ENCODE peak calls at places on chromosomes 3 and 15, in seven cellular contexts. F, J, S, M, U, C and A are unnamed samples.

GRCh38 chr15:94968133-94968532 is 736.8 kb downstream of the MCTP2 start:
- DNase-seq in F (no peak), J (no peak), S (peak), M (no peak), U (no peak), C (no peak), A (no peak)

GRCh38 chr15:43889072-43889471 is 62.3 kb downstream of the WDR76 start:
- DNase-seq in F (no peak), J (no peak), S (no peak), M (no peak), U (no peak), C (no peak), A (no peak)

GRCh38 chr15:52208306-52208946 is 17.2 kb upstream of the GNB5 start:
- DNase-seq in F (no peak), J (peak), S (peak), M (peak), U (peak), C (peak), A (peak)

GRCh38 chr3:32136703-32137102 is 30.3 kb downstream of the GPD1L start:
- DNase-seq in F (no peak), J (no peak), S (no peak), M (no peak), U (no peak), C (no peak), A (no peak)

GRCh38 chr3:105714459-105714858 is 154.4 kb downstream of the CBLB start:
- DNase-seq in F (no peak), J (no peak), S (no peak), M (no peak), U (no peak), C (no peak), A (no peak)

GRCh38 chr3:46380471-46381215 is 9.9 kb downstream of the CCR5 start:
- DNase-seq in F (no peak), J (no peak), S (no peak), M (no peak), U (no peak), C (peak), A (peak)

GRCh38 chr3:26437678-26438077 is 184.9 kb upstream of the LRRC3B start:
- DNase-seq in F (no peak), J (no peak), S (peak), M (no peak), U (no peak), C (peak), A (no peak)

GRCh38 chr3:104941785-104942184 is 424.9 kb upstream of the ALCAM start:
- DNase-seq in F (no peak), J (no peak), S (no peak), M (no peak), U (no peak), C (no peak), A (no peak)

GRCh38 chr15:54604963-54605362 is 591.8 kb downstream of the RSL24D1 start:
- DNase-seq in F (no peak), J (no peak), S (no peak), M (no peak), U (no peak), C (no peak), A (no peak)

GRCh38 chr3:55376753-55377347 is 110.3 kb downstream of the WNT5A start:
- DNase-seq in F (no peak), J (no peak), S (no peak), M (no peak), U (no peak), C (no peak), A (no peak)

GRCh38 chr3:8444883-8445282 is 56.7 kb upstream of the LMCD1 start:
- DNase-seq in F (no peak), J (no peak), S (no peak), M (no peak), U (no peak), C (no peak), A (no peak)

GRCh38 chr15:71685420-71685993 is 124.8 kb upstream of the NR2E3 start:
- DNase-seq in F (no peak), J (no peak), S (no peak), M (peak), U (no peak), C (no peak), A (no peak)

GRCh38 chr15:52348056-52348745 is 52.6 kb upstream of the MYO5C start:
- DNase-seq in F (no peak), J (no peak), S (peak), M (no peak), U (no peak), C (no peak), A (no peak)

GRCh38 chr3:11156026-11156410 is 1.7 kb downstream of the HRH1 start:
- DNase-seq in F (no peak), J (no peak), S (no peak), M (no peak), U (no peak), C (no peak), A (no peak)

GRCh38 chr3:105691633-105692032 is 177.2 kb downstream of the CBLB start:
- DNase-seq in F (no peak), J (no peak), S (peak), M (no peak), U (no peak), C (no peak), A (no peak)

GRCh38 chr3:31116651-31117050 is 222.2 kb upstream of the GADL1 start:
- DNase-seq in F (no peak), J (no peak), S (peak), M (no peak), U (no peak), C (no peak), A (no peak)

GRCh38 chr3:141331370-141332318 is 36.7 kb upstream of the ZBTB38 start:
- DNase-seq in F (no peak), J (no peak), S (peak), M (no peak), U (peak), C (peak), A (no peak)

GRCh38 chr3:64645236-64645635 is 42.6 kb downstream of the ADAMTS9 start:
- DNase-seq in F (no peak), J (no peak), S (peak), M (no peak), U (no peak), C (peak), A (no peak)

GRCh38 chr3:185786956-185787877 is 37.6 kb downstream of the IGF2BP2 start:
- DNase-seq in F (no peak), J (no peak), S (no peak), M (no peak), U (no peak), C (no peak), A (no peak)

GRCh38 chr3:159762238-159762637 is 226.4 kb upstream of the IL12A start:
- DNase-seq in F (no peak), J (no peak), S (no peak), M (no peak), U (no peak), C (no peak), A (no peak)

GRCh38 chr3:179744667-179745066 is 91.8 kb downstream of the USP13 start:
- DNase-seq in F (no peak), J (no peak), S (no peak), M (no peak), U (no peak), C (no peak), A (no peak)

GRCh38 chr3:142117052-142117451 is 32.3 kb downstream of the TFDP2 start:
- DNase-seq in F (no peak), J (no peak), S (peak), M (peak), U (no peak), C (no peak), A (peak)

GRCh38 chr15:101017041-101017754 is 98.0 kb downstream of the LRRK1 start:
- DNase-seq in F (no peak), J (no peak), S (no peak), M (no peak), U (peak), C (no peak), A (no peak)

GRCh38 chr3:123758081-123758564 is 126.0 kb downstream of the MYLK start:
- DNase-seq in F (no peak), J (no peak), S (no peak), M (peak), U (peak), C (peak), A (no peak)

GRCh38 chr15:35958936-35959335 is 413.0 kb upstream of the DPH6 start:
- DNase-seq in F (no peak), J (no peak), S (peak), M (no peak), U (no peak), C (no peak), A (no peak)

GRCh38 chr15:89376441-89376840 is 41.8 kb upstream of the POLG start:
- DNase-seq in F (no peak), J (no peak), S (no peak), M (no peak), U (no peak), C (no peak), A (no peak)

GRCh38 chr3:129439381-129439816 is 349 bp downstream of the MBD4 start:
- DNase-seq in F (peak), J (peak), S (no peak), M (peak), U (peak), C (no peak), A (peak)

GRCh38 chr3:8980756-8981257 is 17.5 kb upstream of the RAD18 start:
- DNase-seq in F (peak), J (no peak), S (no peak), M (no peak), U (no peak), C (no peak), A (no peak)

GRCh38 chr3:196631655-196632032 is 7.8 kb upstream of the NRROS start:
- DNase-seq in F (no peak), J (no peak), S (no peak), M (no peak), U (no peak), C (no peak), A (peak)

GRCh38 chr3:55329849-55330248 is 157.3 kb downstream of the WNT5A start:
- DNase-seq in F (no peak), J (no peak), S (peak), M (no peak), U (no peak), C (peak), A (no peak)

GRCh38 chr3:129462365-129462968 is 22.4 kb downstream of the IFT122 start:
- DNase-seq in F (no peak), J (peak), S (no peak), M (no peak), U (no peak), C (no peak), A (no peak)

GRCh38 chr3:40128169-40128568 is 181.3 kb upstream of the EIF1B start:
- DNase-seq in F (no peak), J (no peak), S (no peak), M (no peak), U (peak), C (no peak), A (no peak)
- H3K4me3 ChIP-seq in F (no peak), J (no peak), S (no peak), M (no peak), U (no peak), C (no peak), A (no peak)

DNA sequence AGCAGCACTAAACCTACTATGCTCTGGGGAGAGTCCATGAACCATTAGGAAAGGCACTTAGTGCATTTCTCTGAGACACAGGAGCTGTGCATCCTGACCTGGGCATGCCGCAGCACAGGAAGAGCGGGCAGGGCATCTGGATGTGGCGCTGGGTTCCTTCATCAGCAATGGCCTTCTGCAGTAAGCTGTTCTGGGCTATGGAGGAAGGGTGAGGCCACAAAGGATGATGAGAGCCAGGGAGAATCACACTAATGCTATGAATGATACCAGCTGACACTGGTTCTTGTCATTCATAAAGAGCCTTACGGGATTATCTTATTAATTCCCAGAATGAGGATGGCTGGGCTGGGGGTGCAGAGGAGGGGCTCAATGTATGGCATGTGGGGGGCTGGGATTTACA is 12.7 kb upstream of the SCN10A start:
- DNase-seq in F (no peak), J (no peak), S (no peak), M (no peak), U (no peak), C (no peak), A (no peak)
- H3K4me3 ChIP-seq in F (no peak), J (no peak), S (no peak), M (no peak), U (no peak), C (no peak), A (no peak)

GRCh38 chr15:84658788-84659411 is 901 bp upstream of the NMB start:
- DNase-seq in F (no peak), J (no peak), S (no peak), M (no peak), U (no peak), C (no peak), A (no peak)
- H3K4me3 ChIP-seq in F (peak), J (peak), S (peak), M (peak), U (peak), C (no peak), A (peak)

DNA sequence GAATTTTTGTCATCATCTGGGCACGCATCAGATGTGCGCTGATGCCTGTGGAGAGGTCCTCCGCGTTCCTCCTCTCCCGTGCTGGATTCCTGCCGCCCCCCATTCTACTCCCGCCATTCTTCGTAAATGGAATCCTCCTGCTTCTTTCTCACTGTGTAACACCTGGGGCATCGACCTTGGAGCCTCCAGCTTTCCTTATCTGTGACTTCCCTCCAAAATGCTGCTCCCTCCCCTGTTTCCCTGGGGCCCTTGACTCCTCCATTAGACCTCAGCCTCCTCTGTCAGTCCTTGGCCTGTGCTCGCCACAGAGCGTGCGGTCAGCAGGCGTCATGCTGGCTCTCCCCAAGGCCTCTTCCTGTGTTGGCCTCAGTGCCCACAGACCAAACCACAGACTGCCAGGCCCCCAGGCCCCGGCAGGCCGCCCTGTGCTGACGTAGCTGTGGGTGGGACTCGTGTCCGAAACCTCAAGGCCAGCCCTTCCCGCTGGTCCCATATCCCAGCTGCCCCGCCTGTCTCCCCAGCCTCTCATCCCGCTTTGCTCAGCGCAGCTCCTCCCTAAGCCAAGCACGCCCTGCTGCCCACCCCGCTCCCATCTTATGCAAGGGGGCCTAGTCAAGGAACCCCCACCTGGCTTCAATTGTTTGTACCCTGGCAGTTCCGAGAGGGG is 17.7 kb downstream of the TNFAIP8L3 start:
- DNase-seq in F (peak), J (peak), S (peak), M (no peak), U (peak), C (peak), A (peak)
- H3K4me3 ChIP-seq in F (peak), J (peak), S (no peak), M (no peak), U (peak), C (no peak), A (peak)

GRCh38 chr3:122559906-122560305 is 4.2 kb downstream of the PARP9 start:
- DNase-seq in F (no peak), J (no peak), S (no peak), M (no peak), U (no peak), C (no peak), A (no peak)

GRCh38 chr3:122562923-122563716 is 980 bp downstream of the PARP9 start:
- DNase-seq in F (no peak), J (no peak), S (no peak), M (no peak), U (no peak), C (peak), A (no peak)

GRCh38 chr3:122560680-122561079 is 3.4 kb downstream of the PARP9 start:
- DNase-seq in F (no peak), J (no peak), S (peak), M (peak), U (peak), C (peak), A (peak)

GRCh38 chr3:122564155-122564912 is at the start of the genes DTX3L and PARP9:
- DNase-seq in F (peak), J (peak), S (peak), M (peak), U (peak), C (peak), A (peak)

DNA sequence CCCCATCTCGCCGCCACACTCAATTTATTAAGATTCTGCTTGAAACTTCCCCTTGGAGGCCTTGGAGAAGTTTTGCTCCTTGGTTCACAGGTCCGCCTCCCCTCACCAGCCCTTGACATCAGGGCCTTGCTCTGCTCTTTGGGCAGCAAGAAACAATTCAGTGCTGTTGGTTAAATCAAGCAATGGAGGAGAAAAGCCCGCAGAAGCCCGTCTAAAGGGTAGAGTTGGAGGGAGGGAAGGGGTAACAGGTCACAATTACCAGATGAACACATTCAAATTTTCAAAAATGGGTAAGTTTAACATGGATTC is 429 bp downstream of the PARP9 start:
- DNase-seq in F (no peak), J (no peak), S (peak), M (no peak), U (peak), C (peak), A (no peak)
- H3K4me3 ChIP-seq in F (peak), J (peak), S (peak), M (peak), U (peak), C (peak), A (peak)

GRCh38 chr3:58298189-58298588 is 7.9 kb upstream of the RPP14 start:
- DNase-seq in F (no peak), J (no peak), S (no peak), M (no peak), U (no peak), C (no peak), A (no peak)

GRCh38 chr3:58292866-58293265 is 13.2 kb upstream of the RPP14 start:
- DNase-seq in F (no peak), J (no peak), S (no peak), M (no peak), U (no peak), C (no peak), A (no peak)

GRCh38 chr3:58293516-58293915 is 12.5 kb upstream of the RPP14 start:
- DNase-seq in F (no peak), J (no peak), S (no peak), M (no peak), U (no peak), C (no peak), A (no peak)

GRCh38 chr3:58296843-58297242 is 9.2 kb upstream of the RPP14 start:
- DNase-seq in F (no peak), J (no peak), S (no peak), M (no peak), U (no peak), C (no peak), A (no peak)

GRCh38 chr3:58296269-58296668 is 9.8 kb upstream of the RPP14 start:
- DNase-seq in F (no peak), J (no peak), S (no peak), M (no peak), U (no peak), C (no peak), A (no peak)
- H3K4me3 ChIP-seq in F (no peak), J (no peak), S (no peak), M (no peak), U (no peak), C (no peak), A (no peak)

GRCh38 chr3:152196782-152197181 is 71.9 kb upstream of the MBNL1 start:
- DNase-seq in F (no peak), J (no peak), S (no peak), M (no peak), U (peak), C (no peak), A (peak)

GRCh38 chr3:152199069-152199838 is 69.5 kb upstream of the MBNL1 start:
- DNase-seq in F (no peak), J (no peak), S (no peak), M (no peak), U (peak), C (no peak), A (peak)

GRCh38 chr3:152198655-152199054 is 70.1 kb upstream of the MBNL1 start:
- DNase-seq in F (no peak), J (no peak), S (no peak), M (no peak), U (peak), C (no peak), A (peak)

GRCh38 chr3:152197937-152198336 is 70.8 kb upstream of the MBNL1 start:
- DNase-seq in F (no peak), J (no peak), S (no peak), M (no peak), U (peak), C (no peak), A (peak)

GRCh38 chr3:152197451-152197850 is 71.3 kb upstream of the MBNL1 start:
- DNase-seq in F (no peak), J (no peak), S (no peak), M (no peak), U (peak), C (no peak), A (peak)
- H3K4me3 ChIP-seq in F (no peak), J (no peak), S (no peak), M (no peak), U (peak), C (no peak), A (peak)

GRCh38 chr15:66293419-66294156 is at the start of gene DIS3L:
- DNase-seq in F (peak), J (peak), S (peak), M (peak), U (peak), C (peak), A (peak)

GRCh38 chr15:66292261-66293084 is 895 bp upstream of the DIS3L start:
- DNase-seq in F (no peak), J (no peak), S (no peak), M (no peak), U (peak), C (no peak), A (no peak)

GRCh38 chr15:66294157-66294931 is 976 bp downstream of the DIS3L start:
- DNase-seq in F (no peak), J (no peak), S (peak), M (peak), U (no peak), C (peak), A (peak)

GRCh38 chr15:66293085-66293418 is 316 bp upstream of the DIS3L start:
- DNase-seq in F (no peak), J (no peak), S (no peak), M (no peak), U (peak), C (no peak), A (no peak)

DNA sequence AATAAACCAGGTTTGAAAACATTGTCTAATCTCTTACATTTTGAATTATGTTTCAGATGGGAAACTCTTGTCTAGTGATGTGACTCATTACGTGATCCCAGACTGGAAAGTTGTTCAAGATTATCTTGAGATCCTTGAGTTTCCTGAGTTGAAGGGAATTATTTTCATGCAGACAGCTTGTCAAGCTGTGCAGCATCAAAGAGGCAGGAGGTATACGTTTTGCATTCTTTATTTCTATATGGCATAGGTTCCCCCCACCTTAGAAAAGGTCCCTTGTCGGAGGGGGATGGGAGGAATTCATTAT is 1.5 kb downstream of the DIS3L start:
- DNase-seq in F (no peak), J (no peak), S (peak), M (no peak), U (peak), C (peak), A (no peak)
- H3K4me3 ChIP-seq in F (no peak), J (no peak), S (peak), M (peak), U (peak), C (no peak), A (peak)

DNA sequence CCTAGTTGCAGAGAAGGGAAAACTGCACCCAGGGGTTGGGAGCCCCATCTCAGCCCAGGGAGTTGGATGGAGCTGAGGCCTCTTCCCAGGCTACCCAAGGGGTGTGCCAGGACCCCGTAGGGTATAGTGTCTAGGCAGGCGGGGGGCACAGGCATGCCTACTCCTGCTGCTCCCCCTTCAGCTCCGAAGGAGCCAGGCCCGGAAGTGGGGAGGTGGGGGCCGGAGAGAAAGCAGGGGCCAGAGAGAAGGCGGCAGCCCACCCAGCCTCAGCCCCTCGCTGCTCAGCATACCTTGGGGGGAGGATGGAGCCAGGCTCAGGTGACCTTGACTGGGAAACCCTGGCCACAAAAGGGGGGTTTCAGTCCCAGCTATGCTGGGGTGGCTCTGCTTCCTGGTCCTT is 1.4 kb downstream of the SEMA3F start:
- DNase-seq in F (no peak), J (no peak), S (no peak), M (no peak), U (no peak), C (no peak), A (no peak)
- H3K4me3 ChIP-seq in F (no peak), J (no peak), S (peak), M (no peak), U (no peak), C (peak), A (no peak)